ENCODE peak calls at places on chromosomes 7 and 10, in seven cellular contexts. M is adipocyte; J is fibroblast of pulmonary artery; L is foreskin fibroblast; R is GM12878; P is naive thymus-derived CD4-positive, alpha-beta T cell; N is bronchial epithelial cell. Z is an unnamed sample.

GRCh38 chr7:135286876-135287275 is 53.2 kb downstream of the STRA8 start:
- DNase-seq in L (no peak), N (no peak), M (no peak), R (no peak), J (no peak), P (no peak), Z (no peak)

GRCh38 chr10:22686347-22686746 is 28.0 kb downstream of the PIP4K2A start:
- DNase-seq in L (no peak), P (no peak), M (no peak), R (no peak), J (peak), N (no peak), Z (no peak)

GRCh38 chr10:98696516-98696915 is 249.8 kb upstream of the HPS1 start:
- DNase-seq in P (no peak), R (no peak), N (no peak), J (no peak), L (no peak), M (no peak), Z (no peak)

GRCh38 chr7:93890464-93891068 is at the start of gene TFPI2:
- DNase-seq in J (peak), P (peak), L (peak), M (peak), N (peak), R (no peak), Z (no peak)

GRCh38 chr7:83155407-83155806 is 7.3 kb downstream of the PCLO start:
- DNase-seq in M (no peak), L (no peak), P (no peak), J (no peak), R (no peak), N (no peak), Z (no peak)

GRCh38 chr7:1809601-1810258 is 139.7 kb downstream of the ELFN1 start:
- DNase-seq in P (no peak), R (no peak), M (no peak), L (no peak), J (no peak), N (no peak), Z (no peak)

GRCh38 chr10:74011762-74012161 is 13.8 kb downstream of the VCL start:
- DNase-seq in N (peak), M (peak), P (no peak), L (peak), J (peak), R (no peak), Z (no peak)

GRCh38 chr10:109883859-109884771 is 39.2 kb downstream of the XPNPEP1 start:
- DNase-seq in P (peak), L (peak), M (peak), R (no peak), J (peak), N (peak), Z (no peak)

GRCh38 chr10:100803908-100804307 is 58.5 kb downstream of the PAX2 start:
- DNase-seq in N (no peak), M (no peak), J (no peak), P (no peak), L (no peak), R (no peak), Z (no peak)

GRCh38 chr7:30973791-30974604 is 10.2 kb downstream of the GHRHR start:
- DNase-seq in J (no peak), L (no peak), N (no peak), R (no peak), M (no peak), P (no peak), Z (no peak)

GRCh38 chr10:131641231-131641630 is 259.6 kb upstream of the PPP2R2D start:
- DNase-seq in J (no peak), N (no peak), M (no peak), L (no peak), P (no peak), R (peak), Z (no peak)

GRCh38 chr10:49177391-49178355 is 10.5 kb downstream of the TMEM273 start:
- DNase-seq in R (peak), M (peak), J (peak), P (peak), N (peak), L (peak), Z (no peak)

GRCh38 chr7:141649137-141649864 is 52.7 kb downstream of the DENND11 start:
- DNase-seq in L (no peak), P (no peak), J (peak), M (peak), N (no peak), R (peak), Z (no peak)

GRCh38 chr10:113450046-113450445 is 102.8 kb upstream of the HABP2 start:
- DNase-seq in P (no peak), N (no peak), R (no peak), L (no peak), J (no peak), M (no peak), Z (no peak)

GRCh38 chr7:94576316-94576715 is 66.7 kb downstream of the CASD1 start:
- DNase-seq in R (no peak), J (no peak), P (no peak), M (no peak), N (no peak), L (no peak), Z (no peak)

GRCh38 chr7:140542226-140542625 is 62.9 kb upstream of the MKRN1 start:
- DNase-seq in P (no peak), J (peak), M (peak), R (no peak), L (peak), N (no peak), Z (no peak)

GRCh38 chr10:23146069-23146657 is 45.9 kb upstream of the PTF1A start:
- DNase-seq in L (no peak), P (no peak), R (no peak), J (no peak), M (no peak), N (no peak), Z (no peak)

GRCh38 chr7:121369462-121369861 is 26.6 kb downstream of the FAM3C start:
- DNase-seq in L (peak), P (no peak), M (peak), J (peak), R (peak), N (no peak), Z (no peak)

GRCh38 chr10:102230264-102230860 is 4.3 kb downstream of the ELOVL3 start:
- DNase-seq in N (peak), J (peak), L (peak), R (no peak), M (peak), P (peak), Z (no peak)

GRCh38 chr10:79239275-79239779 is 107.9 kb upstream of the PPIF start:
- DNase-seq in M (peak), N (peak), J (no peak), R (no peak), P (peak), L (peak), Z (no peak)

GRCh38 chr7:96825285-96825684 is 115.6 kb upstream of the SEM1 start:
- DNase-seq in J (no peak), N (no peak), P (no peak), M (no peak), R (no peak), L (no peak), Z (no peak)

GRCh38 chr7:41292457-41292856 is 410.4 kb downstream of the INHBA start:
- DNase-seq in L (peak), P (no peak), J (no peak), N (peak), R (no peak), M (no peak), Z (no peak)

GRCh38 chr10:110872145-110872983 is 636 bp downstream of the PDCD4 start:
- DNase-seq in J (peak), M (peak), L (peak), R (no peak), N (peak), P (peak), Z (no peak)

GRCh38 chr10:18204050-18204449 is 63.8 kb downstream of the CACNB2 start:
- DNase-seq in R (no peak), L (no peak), P (no peak), M (no peak), J (no peak), N (no peak), Z (no peak)

DNA sequence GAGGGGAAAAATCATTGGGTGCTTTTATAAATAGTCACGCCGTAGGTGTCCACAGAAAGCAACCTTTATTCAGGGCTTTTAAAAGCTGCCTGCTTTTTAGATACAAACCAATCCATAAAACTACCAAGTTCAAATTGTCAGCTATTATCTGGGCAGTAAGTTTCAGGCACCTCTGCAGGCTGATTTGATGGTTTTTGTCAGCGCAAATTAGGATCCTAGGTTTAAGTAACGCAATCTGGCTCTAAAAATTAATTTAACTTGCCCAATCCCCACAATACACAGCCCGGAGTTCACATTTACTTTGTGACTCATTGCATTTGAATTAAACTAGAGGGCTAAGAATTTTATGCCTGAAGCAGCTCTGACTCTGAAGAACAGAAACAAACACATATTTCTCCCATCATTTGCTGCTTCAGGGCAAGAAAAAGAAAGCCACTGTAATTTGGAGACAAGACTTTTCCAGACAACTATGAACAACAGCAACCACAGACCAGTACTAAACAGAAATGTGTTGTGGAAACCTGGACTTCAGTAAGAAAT is 43.3 kb downstream of the NRP1 start:
- DNase-seq in R (no peak), L (peak), N (peak), J (peak), P (no peak), M (peak), Z (no peak)
- H3K4me3 ChIP-seq in R (no peak), L (no peak), N (no peak), J (no peak), P (no peak), M (peak), Z (no peak)

GRCh38 chr10:68230268-68230667 is 1.6 kb downstream of the ATOH7 start:
- DNase-seq in L (no peak), P (no peak), N (no peak), M (no peak), R (no peak), J (no peak), Z (no peak)
- H3K4me3 ChIP-seq in L (peak), P (no peak), N (no peak), M (no peak), R (no peak), J (no peak), Z (no peak)

DNA sequence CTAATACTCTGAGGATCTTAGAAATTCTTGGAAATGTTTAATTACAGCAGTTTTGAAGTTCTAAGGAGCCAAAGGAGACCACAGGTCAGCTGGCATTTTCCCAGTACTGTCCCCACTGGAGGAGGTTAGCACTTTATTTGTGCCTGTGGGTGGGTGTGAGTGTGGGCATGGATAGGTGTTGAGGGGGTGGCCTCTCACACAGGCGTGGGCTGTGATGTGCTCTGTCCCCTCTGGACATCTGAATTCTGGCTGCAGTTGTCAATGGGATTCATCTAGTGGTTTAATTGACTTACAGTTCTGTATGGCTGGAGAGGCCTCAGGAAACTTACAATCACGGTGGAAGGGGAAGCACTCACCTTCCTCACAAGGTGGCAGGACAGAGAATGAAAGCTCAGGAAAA is 135.4 kb upstream of the NAMPT start:
- DNase-seq in M (no peak), J (no peak), P (no peak), R (no peak), N (peak), L (no peak), Z (no peak)
- H3K4me3 ChIP-seq in M (no peak), J (no peak), P (no peak), R (no peak), N (no peak), L (no peak), Z (no peak)

GRCh38 chr7:7157177-7157886 is 25.0 kb upstream of the C1GALT1 start:
- DNase-seq in M (peak), N (peak), P (peak), R (peak), J (peak), L (peak), Z (no peak)
- H3K4me3 ChIP-seq in M (peak), N (no peak), P (peak), R (no peak), J (no peak), L (peak), Z (no peak)

GRCh38 chr7:8154290-8154689 is 107.7 kb downstream of the ICA1 start:
- DNase-seq in N (no peak), R (no peak), L (no peak), P (no peak), M (no peak), J (no peak), Z (no peak)

GRCh38 chr7:8147760-8148463 is 114.1 kb downstream of the ICA1 start:
- DNase-seq in N (no peak), P (no peak), M (no peak), L (no peak), R (no peak), J (no peak), Z (no peak)

GRCh38 chr7:8149222-8149621 is 112.7 kb downstream of the ICA1 start:
- DNase-seq in J (no peak), L (peak), P (no peak), R (no peak), M (peak), N (no peak), Z (no peak)

GRCh38 chr7:8152489-8153192 is 109.3 kb downstream of the ICA1 start:
- DNase-seq in P (no peak), R (no peak), L (no peak), M (no peak), J (no peak), N (no peak), Z (no peak)

GRCh38 chr7:8151161-8151560 is 110.8 kb downstream of the ICA1 start:
- DNase-seq in M (no peak), R (no peak), J (no peak), N (no peak), L (no peak), P (no peak), Z (no peak)
- H3K4me3 ChIP-seq in M (no peak), R (no peak), J (no peak), N (no peak), L (no peak), P (no peak), Z (no peak)

DNA sequence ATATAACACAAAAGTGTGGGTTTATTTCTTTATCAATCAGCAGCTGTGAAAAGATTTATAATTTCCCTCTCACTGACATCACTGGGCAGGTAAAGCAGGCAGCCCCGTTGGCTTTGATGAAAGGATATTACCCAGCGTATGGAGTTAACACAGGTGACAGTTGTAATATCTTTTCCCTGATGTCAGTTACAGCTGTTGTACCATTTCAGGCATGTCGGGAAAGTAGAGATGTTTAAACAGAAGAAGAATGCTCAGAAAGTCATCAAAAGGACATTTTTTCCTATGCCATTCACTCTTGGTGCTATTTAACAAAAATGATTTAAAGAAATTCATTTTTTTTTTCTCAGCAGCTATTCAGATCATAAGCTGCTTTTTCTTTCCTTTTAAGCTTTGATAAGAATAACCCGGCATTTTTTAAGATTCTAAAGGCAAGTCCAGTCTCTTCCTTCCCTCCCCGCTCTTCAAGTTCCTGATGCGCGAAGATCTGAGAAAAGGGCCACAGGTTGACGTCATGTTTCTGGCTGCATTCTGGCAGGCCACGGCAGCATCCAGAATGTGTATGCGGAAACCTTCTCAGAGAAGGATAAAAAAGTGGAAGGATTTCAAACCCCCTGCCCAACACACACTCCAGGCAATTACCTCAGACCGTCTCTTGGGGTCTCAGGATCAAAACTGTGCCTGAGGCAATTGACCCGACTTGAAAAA is 32.4 kb upstream of the ADAM12 start:
- DNase-seq in M (peak), N (no peak), L (no peak), J (peak), R (no peak), P (no peak), Z (no peak)
- H3K4me3 ChIP-seq in M (peak), N (no peak), L (no peak), J (no peak), R (no peak), P (no peak), Z (no peak)

GRCh38 chr7:27156508-27156898 is at the start of gene HOXA7:
- DNase-seq in R (no peak), P (no peak), M (no peak), J (no peak), L (peak), N (no peak), Z (no peak)
- H3K4me3 ChIP-seq in R (no peak), P (no peak), M (peak), J (no peak), L (peak), N (no peak), Z (peak)

GRCh38 chr10:34091796-34092195 is 723.3 kb downstream of the PARD3 start:
- DNase-seq in P (no peak), N (peak), L (no peak), J (no peak), R (no peak), M (no peak), Z (no peak)

GRCh38 chr10:34094146-34094696 is 720.9 kb downstream of the PARD3 start:
- DNase-seq in R (no peak), M (no peak), N (no peak), L (no peak), P (no peak), J (no peak), Z (no peak)

GRCh38 chr10:34092891-34093290 is 722.2 kb downstream of the PARD3 start:
- DNase-seq in N (peak), P (no peak), L (peak), R (no peak), J (no peak), M (peak), Z (no peak)

GRCh38 chr10:34097682-34098081 is 717.4 kb downstream of the PARD3 start:
- DNase-seq in R (no peak), L (no peak), M (no peak), P (no peak), J (no peak), N (peak), Z (no peak)

GRCh38 chr10:34094961-34095360 is 720.1 kb downstream of the PARD3 start:
- DNase-seq in R (no peak), M (no peak), N (no peak), L (no peak), J (no peak), P (no peak), Z (no peak)
- H3K4me3 ChIP-seq in R (no peak), M (no peak), N (no peak), L (no peak), J (no peak), P (no peak), Z (no peak)

DNA sequence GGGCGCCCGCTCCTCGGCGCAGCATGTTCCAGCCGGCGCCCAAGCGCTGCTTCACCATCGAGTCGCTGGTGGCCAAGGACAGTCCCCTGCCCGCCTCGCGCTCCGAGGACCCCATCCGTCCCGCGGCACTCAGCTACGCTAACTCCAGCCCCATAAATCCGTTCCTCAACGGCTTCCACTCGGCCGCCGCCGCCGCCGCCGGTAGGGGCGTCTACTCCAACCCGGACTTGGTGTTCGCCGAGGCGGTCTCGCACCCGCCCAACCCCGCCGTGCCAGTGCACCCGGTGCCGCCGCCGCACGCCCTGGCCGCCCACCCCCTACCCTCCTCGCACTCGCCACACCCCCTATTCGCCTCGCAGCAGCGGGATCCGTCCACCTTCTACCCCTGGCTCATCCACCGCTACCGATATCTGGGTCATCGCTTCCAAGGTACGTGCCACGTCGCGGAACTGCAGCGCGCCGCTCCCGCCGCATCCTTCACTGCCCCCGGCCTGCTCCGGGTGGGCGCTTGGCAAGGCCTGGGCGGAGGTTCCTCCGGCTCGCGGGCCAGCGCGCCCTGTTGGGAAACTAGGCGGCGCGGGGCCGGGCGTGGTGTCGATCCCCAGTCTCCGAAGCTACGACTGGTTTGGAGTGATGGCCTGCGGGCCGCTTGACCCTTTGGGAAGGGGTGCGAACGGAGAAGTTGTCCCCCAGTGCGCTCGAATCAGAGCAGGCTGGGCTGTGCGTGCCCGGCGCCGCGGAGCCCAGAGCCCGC is 876 bp downstream of the EMX2 start:
- DNase-seq in R (no peak), M (no peak), N (no peak), J (no peak), P (peak), L (peak), Z (no peak)
- H3K4me3 ChIP-seq in R (no peak), M (peak), N (no peak), J (peak), P (no peak), L (peak), Z (peak)